ENCODE peak calls at places on chromosomes 1 and 21, in five cellular contexts. One of them, this sample, is unnamed.
A peak's percentile ranks its signal among the peaks of the same experiment; 100 is the strongest.

GRCh38 chr1:12151465-12151864 is 15.3 kb upstream of the TNFRSF1B start:
- DNase-seq in choroid plexus epithelial cell: no peak
- DNase-seq in ascending aorta: no peak
- DNase-seq in AG09319: no peak
- DNase-seq in CD8-positive, alpha-beta T cell: no peak
- DNase-seq in this sample: no peak

GRCh38 chr1:22442212-22442894 is 9.3 kb upstream of the ZBTB40 start:
- DNase-seq in choroid plexus epithelial cell: peak; percentile 14
- DNase-seq in ascending aorta: no peak
- DNase-seq in AG09319: no peak
- DNase-seq in CD8-positive, alpha-beta T cell: no peak
- DNase-seq in this sample: no peak

GRCh38 chr1:71548398-71548797 is 467.6 kb upstream of the ZRANB2 start:
- DNase-seq in choroid plexus epithelial cell: no peak
- DNase-seq in ascending aorta: no peak
- DNase-seq in AG09319: no peak
- DNase-seq in CD8-positive, alpha-beta T cell: no peak
- DNase-seq in this sample: no peak

GRCh38 chr1:201475121-201475520 is 6.1 kb upstream of the PHLDA3 start:
- DNase-seq in choroid plexus epithelial cell: no peak
- DNase-seq in ascending aorta: no peak
- DNase-seq in AG09319: no peak
- DNase-seq in CD8-positive, alpha-beta T cell: no peak
- DNase-seq in this sample: no peak

GRCh38 chr1:9437931-9438330 is 101.3 kb upstream of the SLC25A33 start:
- DNase-seq in choroid plexus epithelial cell: peak; percentile 60
- DNase-seq in ascending aorta: no peak
- DNase-seq in AG09319: no peak
- DNase-seq in CD8-positive, alpha-beta T cell: no peak
- DNase-seq in this sample: no peak

GRCh38 chr1:204261746-204262505 is 48.1 kb upstream of the GOLT1A start:
- DNase-seq in choroid plexus epithelial cell: peak; percentile 68
- DNase-seq in ascending aorta: no peak
- DNase-seq in AG09319: no peak
- DNase-seq in CD8-positive, alpha-beta T cell: no peak
- DNase-seq in this sample: no peak

GRCh38 chr1:31669786-31670582 is 25.3 kb upstream of the PEF1 start:
- DNase-seq in choroid plexus epithelial cell: peak; percentile 73
- DNase-seq in ascending aorta: peak; percentile 41
- DNase-seq in AG09319: no peak
- DNase-seq in CD8-positive, alpha-beta T cell: peak; percentile 58
- DNase-seq in this sample: no peak

GRCh38 chr1:84689514-84690396 is 506 bp downstream of the SSX2IP start:
- DNase-seq in choroid plexus epithelial cell: peak; percentile 52
- DNase-seq in ascending aorta: no peak
- DNase-seq in AG09319: no peak
- DNase-seq in CD8-positive, alpha-beta T cell: no peak
- DNase-seq in this sample: peak; percentile 25

GRCh38 chr21:34235514-34235913 is 128.3 kb upstream of the KCNE2 start:
- DNase-seq in choroid plexus epithelial cell: no peak
- DNase-seq in ascending aorta: no peak
- DNase-seq in AG09319: no peak
- DNase-seq in CD8-positive, alpha-beta T cell: no peak
- DNase-seq in this sample: no peak

GRCh38 chr1:247270003-247270402 is 14.1 kb downstream of the VN1R5 start:
- DNase-seq in choroid plexus epithelial cell: no peak
- DNase-seq in ascending aorta: no peak
- DNase-seq in AG09319: no peak
- DNase-seq in CD8-positive, alpha-beta T cell: no peak
- DNase-seq in this sample: no peak

GRCh38 chr1:206572835-206573771 is 39.2 kb downstream of the EIF2D start:
- DNase-seq in choroid plexus epithelial cell: no peak
- DNase-seq in ascending aorta: no peak
- DNase-seq in AG09319: no peak
- DNase-seq in CD8-positive, alpha-beta T cell: no peak
- DNase-seq in this sample: no peak

GRCh38 chr1:154765970-154766369 is 104.1 kb downstream of the KCNN3 start:
- DNase-seq in choroid plexus epithelial cell: peak; percentile 68
- DNase-seq in ascending aorta: no peak
- DNase-seq in AG09319: no peak
- DNase-seq in CD8-positive, alpha-beta T cell: no peak
- DNase-seq in this sample: no peak
- TF ChIP-seq CTCF in choroid plexus epithelial cell: peak; percentile 81
- TF ChIP-seq CTCF in ascending aorta: no peak
- TF ChIP-seq CTCF in AG09319: peak; percentile 31
- TF ChIP-seq CTCF in CD8-positive, alpha-beta T cell: no peak
- TF ChIP-seq CTCF in this sample: no peak

DNA sequence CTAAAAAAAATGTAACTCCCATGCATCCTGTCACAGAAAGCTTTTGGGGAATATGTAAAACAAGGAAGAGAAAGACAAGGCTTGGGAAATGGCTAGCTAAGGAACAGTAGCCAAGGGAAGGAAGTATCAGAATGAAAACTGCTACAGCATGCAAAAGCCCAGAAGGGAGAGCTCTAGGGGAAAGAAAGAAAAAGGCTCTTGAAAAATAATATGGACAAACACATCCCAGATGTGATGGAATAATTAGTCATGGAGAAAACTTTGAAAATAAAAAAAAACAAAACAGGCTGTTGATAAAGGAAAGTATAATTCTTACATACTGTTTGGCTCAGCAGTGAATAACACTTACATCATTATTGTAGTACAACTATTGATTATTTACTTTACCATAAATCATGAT is 47.9 kb upstream of the VCAM1 start:
- DNase-seq in choroid plexus epithelial cell: peak; percentile 34
- DNase-seq in ascending aorta: no peak
- DNase-seq in AG09319: peak; percentile 3
- DNase-seq in CD8-positive, alpha-beta T cell: no peak
- DNase-seq in this sample: no peak
- TF ChIP-seq CTCF in choroid plexus epithelial cell: peak; percentile 20
- TF ChIP-seq CTCF in ascending aorta: no peak
- TF ChIP-seq CTCF in AG09319: peak; percentile 46
- TF ChIP-seq CTCF in CD8-positive, alpha-beta T cell: no peak
- TF ChIP-seq CTCF in this sample: no peak

GRCh38 chr1:218344814-218345672 is at the start of gene TGFB2:
- DNase-seq in choroid plexus epithelial cell: peak; percentile 97
- DNase-seq in ascending aorta: peak; percentile 34
- DNase-seq in AG09319: peak; percentile 73
- DNase-seq in CD8-positive, alpha-beta T cell: no peak
- DNase-seq in this sample: no peak
- TF ChIP-seq CTCF in choroid plexus epithelial cell: peak; percentile 44
- TF ChIP-seq CTCF in ascending aorta: no peak
- TF ChIP-seq CTCF in AG09319: peak; percentile 23
- TF ChIP-seq CTCF in CD8-positive, alpha-beta T cell: no peak
- TF ChIP-seq CTCF in this sample: no peak

GRCh38 chr1:16243936-16244649 is 7.1 kb upstream of the CPLANE2 start:
- DNase-seq in choroid plexus epithelial cell: peak; percentile 93
- DNase-seq in ascending aorta: no peak
- DNase-seq in AG09319: peak; percentile 65
- DNase-seq in CD8-positive, alpha-beta T cell: peak; percentile 67
- DNase-seq in this sample: peak; percentile 73
- TF ChIP-seq CTCF in choroid plexus epithelial cell: peak; percentile 89
- TF ChIP-seq CTCF in ascending aorta: peak; percentile 84
- TF ChIP-seq CTCF in AG09319: peak; percentile 87
- TF ChIP-seq CTCF in CD8-positive, alpha-beta T cell: peak; percentile 74
- TF ChIP-seq CTCF in this sample: peak; percentile 74

GRCh38 chr21:36478941-36479340 is 981 bp downstream of the CLDN14 start:
- DNase-seq in choroid plexus epithelial cell: no peak
- DNase-seq in ascending aorta: no peak
- DNase-seq in AG09319: no peak
- DNase-seq in CD8-positive, alpha-beta T cell: no peak
- DNase-seq in this sample: no peak
- TF ChIP-seq CTCF in choroid plexus epithelial cell: peak; percentile 54
- TF ChIP-seq CTCF in ascending aorta: no peak
- TF ChIP-seq CTCF in AG09319: peak; percentile 40
- TF ChIP-seq CTCF in CD8-positive, alpha-beta T cell: no peak
- TF ChIP-seq CTCF in this sample: no peak

GRCh38 chr1:99173282-99173681 is 91.0 kb upstream of the PLPPR4 start:
- DNase-seq in choroid plexus epithelial cell: no peak
- DNase-seq in ascending aorta: no peak
- DNase-seq in AG09319: no peak
- DNase-seq in CD8-positive, alpha-beta T cell: no peak
- DNase-seq in this sample: no peak

GRCh38 chr1:99176753-99177152 is 87.5 kb upstream of the PLPPR4 start:
- DNase-seq in choroid plexus epithelial cell: peak; percentile 1
- DNase-seq in ascending aorta: no peak
- DNase-seq in AG09319: no peak
- DNase-seq in CD8-positive, alpha-beta T cell: no peak
- DNase-seq in this sample: no peak

GRCh38 chr1:99171126-99171813 is 93.0 kb upstream of the PLPPR4 start:
- DNase-seq in choroid plexus epithelial cell: no peak
- DNase-seq in ascending aorta: no peak
- DNase-seq in AG09319: no peak
- DNase-seq in CD8-positive, alpha-beta T cell: no peak
- DNase-seq in this sample: no peak

GRCh38 chr1:99170516-99170915 is 93.8 kb upstream of the PLPPR4 start:
- DNase-seq in choroid plexus epithelial cell: peak; percentile 21
- DNase-seq in ascending aorta: no peak
- DNase-seq in AG09319: no peak
- DNase-seq in CD8-positive, alpha-beta T cell: no peak
- DNase-seq in this sample: no peak

DNA sequence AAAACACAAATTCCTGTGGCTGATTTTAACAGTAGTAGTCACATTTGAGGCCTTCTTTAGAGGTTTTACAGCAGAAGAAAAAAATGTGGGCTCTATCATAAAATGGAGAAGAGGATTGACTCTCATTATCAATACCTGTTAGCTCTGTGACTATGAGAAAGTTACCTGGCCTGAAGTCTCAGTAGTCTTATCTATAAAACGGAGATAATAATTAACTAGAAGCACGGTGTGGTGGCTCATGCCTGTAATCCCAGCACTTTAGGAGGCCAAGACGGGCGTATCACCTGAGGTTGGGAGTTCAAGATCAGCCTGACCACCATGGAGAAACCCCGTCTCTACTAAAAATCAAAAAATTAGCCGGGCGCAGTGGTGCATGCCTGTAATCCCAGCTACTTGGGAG is 90.4 kb upstream of the PLPPR4 start:
- DNase-seq in choroid plexus epithelial cell: no peak
- DNase-seq in ascending aorta: no peak
- DNase-seq in AG09319: no peak
- DNase-seq in CD8-positive, alpha-beta T cell: no peak
- DNase-seq in this sample: no peak
- TF ChIP-seq CTCF in choroid plexus epithelial cell: no peak
- TF ChIP-seq CTCF in ascending aorta: no peak
- TF ChIP-seq CTCF in AG09319: no peak
- TF ChIP-seq CTCF in CD8-positive, alpha-beta T cell: no peak
- TF ChIP-seq CTCF in this sample: no peak

GRCh38 chr1:112807117-112807516 is 92.0 kb upstream of the PPM1J start:
- DNase-seq in choroid plexus epithelial cell: no peak
- DNase-seq in ascending aorta: no peak
- DNase-seq in AG09319: no peak
- DNase-seq in CD8-positive, alpha-beta T cell: no peak
- DNase-seq in this sample: no peak

GRCh38 chr1:112806090-112806642 is 91.0 kb upstream of the PPM1J start:
- DNase-seq in choroid plexus epithelial cell: no peak
- DNase-seq in ascending aorta: no peak
- DNase-seq in AG09319: no peak
- DNase-seq in CD8-positive, alpha-beta T cell: no peak
- DNase-seq in this sample: no peak

GRCh38 chr1:112805155-112805853 is 90.2 kb upstream of the PPM1J start:
- DNase-seq in choroid plexus epithelial cell: no peak
- DNase-seq in ascending aorta: no peak
- DNase-seq in AG09319: no peak
- DNase-seq in CD8-positive, alpha-beta T cell: no peak
- DNase-seq in this sample: no peak

GRCh38 chr1:112807999-112808398 is 92.9 kb upstream of the PPM1J start:
- DNase-seq in choroid plexus epithelial cell: no peak
- DNase-seq in ascending aorta: no peak
- DNase-seq in AG09319: no peak
- DNase-seq in CD8-positive, alpha-beta T cell: no peak
- DNase-seq in this sample: no peak

GRCh38 chr1:112808861-112809684 is 93.9 kb upstream of the PPM1J start:
- DNase-seq in choroid plexus epithelial cell: peak; percentile 74
- DNase-seq in ascending aorta: no peak
- DNase-seq in AG09319: peak; percentile 20
- DNase-seq in CD8-positive, alpha-beta T cell: peak; percentile 38
- DNase-seq in this sample: peak; percentile 88
- TF ChIP-seq CTCF in choroid plexus epithelial cell: peak; percentile 97
- TF ChIP-seq CTCF in ascending aorta: peak; percentile 57
- TF ChIP-seq CTCF in AG09319: peak; percentile 98
- TF ChIP-seq CTCF in CD8-positive, alpha-beta T cell: peak; percentile 62
- TF ChIP-seq CTCF in this sample: peak; percentile 32

DNA sequence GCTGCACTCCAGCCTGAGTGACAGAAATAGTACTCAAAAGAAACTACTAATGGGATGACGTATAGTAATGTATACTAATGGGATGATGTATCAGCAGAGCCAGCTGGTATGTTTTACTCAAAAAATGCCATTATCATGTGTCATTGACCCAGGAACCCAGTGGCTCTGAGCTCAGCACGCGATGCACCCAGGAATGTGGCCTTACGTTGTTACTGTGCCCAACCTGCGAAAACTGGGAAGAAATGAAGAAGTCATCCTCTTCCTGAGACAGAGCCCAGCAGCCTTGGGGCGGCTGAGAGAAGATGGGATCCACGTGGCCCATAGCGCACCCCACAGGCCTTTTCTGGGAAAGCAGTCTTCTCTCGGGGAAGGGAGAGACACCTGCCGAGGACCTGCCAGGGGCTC is 8.8 kb downstream of the UBE2J2 start:
- DNase-seq in choroid plexus epithelial cell: peak; percentile 95
- DNase-seq in ascending aorta: no peak
- DNase-seq in AG09319: peak; percentile 88
- DNase-seq in CD8-positive, alpha-beta T cell: no peak
- DNase-seq in this sample: no peak
- TF ChIP-seq CTCF in choroid plexus epithelial cell: peak; percentile 75
- TF ChIP-seq CTCF in ascending aorta: no peak
- TF ChIP-seq CTCF in AG09319: peak; percentile 58
- TF ChIP-seq CTCF in CD8-positive, alpha-beta T cell: no peak
- TF ChIP-seq CTCF in this sample: no peak